ENCODE peak calls at places on chromosome X, in ten cellular contexts. Y, H, K, G, O, D, S, R, P and X are unnamed samples.

GRCh38 chrX:13263560-13264251 is 56.1 kb downstream of the ATXN3L start:
- DNase-seq in Y (no peak), H (no peak), K (no peak), G (no peak), O (no peak), D (no peak), S (peak; percentile 56), R (no peak), P (no peak), X (no peak)

GRCh38 chrX:115697806-115698205 is 136.8 kb downstream of the PLS3 start:
- DNase-seq in Y (no peak), H (no peak), K (no peak), G (no peak), O (no peak), D (no peak), S (no peak), R (no peak), P (no peak), X (no peak)

GRCh38 chrX:106898462-106898861 is 4.7 kb downstream of the RIPPLY1 start:
- DNase-seq in Y (peak; percentile 77), H (peak; percentile 57), K (peak; percentile 22), G (no peak), O (no peak), D (no peak), S (peak; percentile 10), R (no peak), P (no peak), X (no peak)

GRCh38 chrX:112819013-112819635 is 21.5 kb downstream of the AMOT start:
- DNase-seq in Y (peak; percentile 44), H (no peak), K (no peak), G (no peak), O (no peak), D (no peak), S (no peak), R (no peak), P (no peak), X (no peak)

GRCh38 chrX:53544936-53545335 is 110.8 kb upstream of the HSD17B10 start:
- DNase-seq in Y (no peak), H (no peak), K (no peak), G (no peak), O (no peak), D (no peak), S (no peak), R (no peak), P (no peak), X (no peak)

GRCh38 chrX:134528936-134529335 is 69.0 kb downstream of the HPRT1 start:
- DNase-seq in Y (no peak), H (no peak), K (no peak), G (no peak), O (no peak), D (no peak), S (no peak), R (no peak), P (no peak), X (no peak)

GRCh38 chrX:17183566-17183965 is 191.4 kb upstream of the NHS start:
- DNase-seq in Y (no peak), H (no peak), K (no peak), G (no peak), O (no peak), D (no peak), S (no peak), R (no peak), P (no peak), X (no peak)

GRCh38 chrX:109841257-109841656 is 108.2 kb upstream of the ACSL4 start:
- DNase-seq in Y (no peak), H (no peak), K (no peak), G (no peak), O (no peak), D (no peak), S (no peak), R (no peak), P (no peak), X (no peak)